ENCODE peak calls at places on chromosome 21, in eight cellular contexts. J, K, B, D, M, L, H and E are unnamed samples.

GRCh38 chr21:28283652-28284490 is 708.8 kb downstream of the LTN1 start:
- DNase-seq in J (peak), K (no peak), B (peak), D (no peak), M (peak), L (peak), H (no peak), E (peak)

GRCh38 chr21:30642564-30642963 is at the start of gene KRTAP20-3:
- DNase-seq in J (no peak), K (no peak), B (no peak), D (no peak), M (no peak), L (no peak), H (no peak), E (no peak)

GRCh38 chr21:14325575-14325974 is 57.4 kb downstream of the HSPA13 start:
- DNase-seq in J (no peak), K (no peak), B (no peak), D (no peak), M (no peak), L (no peak), H (no peak), E (no peak)

GRCh38 chr21:37219766-37220432 is 47.2 kb downstream of the VPS26C start:
- DNase-seq in J (no peak), K (no peak), B (peak), D (no peak), M (no peak), L (no peak), H (peak), E (no peak)

GRCh38 chr21:46366561-46366960 is 42.6 kb downstream of the PCNT start:
- DNase-seq in J (no peak), K (no peak), B (no peak), D (no peak), M (no peak), L (no peak), H (no peak), E (no peak)

GRCh38 chr21:26072891-26073615 is 97.5 kb downstream of the APP start:
- DNase-seq in J (peak), K (no peak), B (peak), D (no peak), M (peak), L (peak), H (no peak), E (peak)

GRCh38 chr21:46324390-46325072 is 575 bp downstream of the PCNT start:
- DNase-seq in J (peak), K (peak), B (peak), D (peak), M (peak), L (peak), H (peak), E (peak)

GRCh38 chr21:43339668-43340067 is 87.3 kb downstream of the SIK1 start:
- DNase-seq in J (no peak), K (no peak), B (no peak), D (no peak), M (no peak), L (no peak), H (peak), E (no peak)

GRCh38 chr21:37437376-37438080 is 71.0 kb downstream of the DYRK1A start:
- DNase-seq in J (no peak), K (no peak), B (peak), D (no peak), M (no peak), L (no peak), H (no peak), E (no peak)

GRCh38 chr21:21200103-21200938 is 202.1 kb downstream of the NCAM2 start:
- DNase-seq in J (peak), K (no peak), B (peak), D (peak), M (peak), L (peak), H (peak), E (peak)

GRCh38 chr21:46555225-46555617 is 49.7 kb downstream of the S100B start:
- DNase-seq in J (no peak), K (no peak), B (no peak), D (no peak), M (no peak), L (no peak), H (peak), E (no peak)

GRCh38 chr21:28776251-28776650 is 216.4 kb downstream of the LTN1 start:
- DNase-seq in J (peak), K (no peak), B (peak), D (no peak), M (peak), L (peak), H (no peak), E (peak)

GRCh38 chr21:23578027-23578426 is 2029.3 kb downstream of the MRPL39 start:
- DNase-seq in J (no peak), K (no peak), B (no peak), D (no peak), M (no peak), L (no peak), H (no peak), E (no peak)

GRCh38 chr21:30710499-30710898 is 8.1 kb downstream of the KRTAP21-3 start:
- DNase-seq in J (no peak), K (no peak), B (no peak), D (no peak), M (no peak), L (no peak), H (no peak), E (no peak)

GRCh38 chr21:17931080-17931479 is 111.9 kb upstream of the C21orf91 start:
- DNase-seq in J (no peak), K (no peak), B (no peak), D (no peak), M (no peak), L (no peak), H (no peak), E (no peak)
- TF ChIP-seq CTCF in J (peak), K (no peak), B (peak), D (no peak), M (peak), L (no peak), H (peak), E (no peak)

DNA sequence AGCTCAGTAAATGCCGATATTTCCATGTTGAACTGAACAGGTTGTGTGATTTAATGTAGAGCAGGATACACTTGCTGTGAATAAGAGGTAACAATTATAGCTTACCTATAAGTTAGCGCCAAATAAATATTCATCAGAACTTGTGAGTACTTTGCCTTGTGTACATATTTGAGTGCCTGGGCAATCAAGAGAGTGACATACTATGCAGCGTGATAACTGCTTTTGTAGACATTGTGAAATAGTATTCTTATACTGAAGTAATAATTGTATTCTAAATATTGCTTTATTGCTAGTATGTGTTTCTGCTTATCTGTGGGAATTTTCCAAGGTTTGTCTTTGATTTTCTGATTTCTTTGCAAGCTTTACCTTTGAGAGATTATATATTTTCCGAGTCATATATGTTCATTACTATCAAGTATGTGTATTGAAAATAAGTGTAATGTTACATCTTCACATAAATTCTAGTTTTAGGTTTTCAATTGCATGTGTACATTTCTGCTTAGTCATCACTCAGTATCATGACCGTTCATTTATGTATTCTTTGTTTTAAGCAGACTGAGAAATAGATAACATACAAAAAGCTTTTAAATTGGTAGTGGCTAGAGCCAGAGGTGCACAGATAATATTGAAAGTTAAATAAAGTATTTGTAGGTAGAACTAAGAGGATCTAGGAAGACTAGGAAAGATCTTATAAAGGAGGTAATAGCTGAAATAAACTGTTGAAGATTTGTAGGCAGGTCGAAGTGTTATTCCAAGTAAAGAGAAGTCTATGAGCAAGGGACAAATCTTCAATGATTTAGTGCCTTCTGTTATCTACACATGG is 19.5 kb downstream of the USP25 start:
- DNase-seq in J (peak), K (no peak), B (peak), D (no peak), M (no peak), L (peak), H (no peak), E (no peak)
- H3K4me3 ChIP-seq in J (no peak), K (no peak), B (no peak), D (no peak), M (no peak), L (no peak), H (no peak), E (no peak)

GRCh38 chr21:39033878-39034589 is 149.2 kb downstream of the PSMG1 start:
- DNase-seq in J (no peak), K (no peak), B (peak), D (no peak), M (no peak), L (no peak), H (no peak), E (no peak)

GRCh38 chr21:39036581-39036980 is 146.7 kb downstream of the PSMG1 start:
- DNase-seq in J (no peak), K (no peak), B (no peak), D (no peak), M (no peak), L (no peak), H (no peak), E (no peak)

GRCh38 chr21:39040494-39041110 is 142.6 kb downstream of the PSMG1 start:
- DNase-seq in J (peak), K (no peak), B (no peak), D (no peak), M (no peak), L (no peak), H (no peak), E (no peak)

GRCh38 chr21:39034590-39035536 is 148.4 kb downstream of the PSMG1 start:
- DNase-seq in J (no peak), K (no peak), B (no peak), D (no peak), M (no peak), L (no peak), H (no peak), E (no peak)

DNA sequence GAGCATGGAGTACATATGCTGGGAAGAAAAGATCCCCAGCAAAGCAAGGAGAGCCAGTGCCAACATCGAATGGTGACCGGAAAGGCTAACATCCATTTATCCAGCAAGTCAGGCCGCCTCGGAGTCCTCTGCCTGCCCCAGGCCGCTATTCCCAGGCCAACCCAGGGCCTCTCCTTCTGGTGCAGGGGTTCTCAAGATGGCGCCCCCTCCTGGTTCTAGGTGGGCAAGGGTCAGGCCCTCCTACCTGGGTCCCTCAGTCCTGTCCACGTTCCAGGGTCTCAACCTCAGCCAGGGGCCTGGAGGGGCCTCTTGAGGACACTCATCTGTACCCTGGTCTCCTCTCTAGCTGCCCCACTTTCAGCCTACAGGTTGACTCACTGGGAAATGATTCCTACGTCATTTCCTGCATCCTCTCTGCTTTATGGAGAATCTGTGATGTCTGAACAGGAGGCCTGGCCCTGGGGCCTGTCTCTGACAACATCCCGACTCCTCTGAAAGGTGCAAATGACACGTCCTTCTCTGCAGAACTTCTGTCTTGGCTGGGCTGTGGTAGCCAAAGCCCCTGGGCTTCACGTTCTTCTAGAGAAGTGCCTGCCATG is 145.3 kb downstream of the PSMG1 start:
- DNase-seq in J (peak), K (no peak), B (no peak), D (no peak), M (no peak), L (peak), H (no peak), E (no peak)
- TF ChIP-seq CTCF in J (no peak), K (no peak), B (no peak), D (no peak), M (peak), L (no peak), H (no peak), E (peak)

GRCh38 chr21:44703731-44704635 is 7.0 kb downstream of the KRTAP10-12 start:
- DNase-seq in J (no peak), K (no peak), B (no peak), D (no peak), M (no peak), L (no peak), H (no peak), E (no peak)

GRCh38 chr21:44702111-44702972 is 5.4 kb downstream of the KRTAP10-12 start:
- DNase-seq in J (no peak), K (no peak), B (no peak), D (no peak), M (no peak), L (no peak), H (no peak), E (no peak)

GRCh38 chr21:44704636-44705001 is 6.8 kb downstream of the TSPEAR start:
- DNase-seq in J (no peak), K (no peak), B (no peak), D (no peak), M (no peak), L (no peak), H (no peak), E (no peak)

GRCh38 chr21:44701541-44701940 is 4.6 kb downstream of the KRTAP10-12 start:
- DNase-seq in J (no peak), K (no peak), B (no peak), D (no peak), M (no peak), L (no peak), H (no peak), E (no peak)

GRCh38 chr21:44702973-44703730 is 6.2 kb downstream of the KRTAP10-12 start:
- DNase-seq in J (no peak), K (no peak), B (no peak), D (no peak), M (no peak), L (peak), H (no peak), E (no peak)
- H3K4me3 ChIP-seq in J (no peak), K (no peak), B (no peak), D (no peak), M (no peak), L (no peak), H (no peak), E (no peak)

DNA sequence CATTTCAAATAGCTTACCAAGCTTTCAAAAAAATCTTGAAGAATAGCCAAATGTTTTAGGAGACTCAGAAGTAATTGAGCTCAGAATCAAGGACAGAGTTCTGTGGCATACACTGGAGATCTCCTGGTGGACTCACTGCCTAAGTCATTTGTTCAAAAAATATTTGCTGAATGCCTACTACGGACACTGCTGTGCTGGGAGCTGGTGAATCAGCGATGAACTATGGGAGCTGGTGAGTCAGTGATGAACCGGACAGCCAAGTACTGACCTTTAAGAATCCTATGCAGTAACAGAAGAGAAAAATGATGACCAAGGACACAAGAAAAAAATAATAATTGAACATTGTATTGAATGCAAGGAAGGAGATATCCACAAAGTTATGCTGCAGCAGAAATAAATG is 717.9 kb upstream of the CXADR start:
- DNase-seq in J (peak), K (no peak), B (peak), D (no peak), M (peak), L (peak), H (peak), E (peak)
- TF ChIP-seq CTCF in J (no peak), K (no peak), B (no peak), D (no peak), M (no peak), L (no peak), H (no peak), E (no peak)

GRCh38 chr21:44927587-44928461 is 7.1 kb upstream of the ITGB2 start:
- DNase-seq in J (peak), K (no peak), B (peak), D (no peak), M (no peak), L (peak), H (no peak), E (no peak)
- H3K4me3 ChIP-seq in J (no peak), K (no peak), B (no peak), D (no peak), M (no peak), L (no peak), H (no peak), E (no peak)

DNA sequence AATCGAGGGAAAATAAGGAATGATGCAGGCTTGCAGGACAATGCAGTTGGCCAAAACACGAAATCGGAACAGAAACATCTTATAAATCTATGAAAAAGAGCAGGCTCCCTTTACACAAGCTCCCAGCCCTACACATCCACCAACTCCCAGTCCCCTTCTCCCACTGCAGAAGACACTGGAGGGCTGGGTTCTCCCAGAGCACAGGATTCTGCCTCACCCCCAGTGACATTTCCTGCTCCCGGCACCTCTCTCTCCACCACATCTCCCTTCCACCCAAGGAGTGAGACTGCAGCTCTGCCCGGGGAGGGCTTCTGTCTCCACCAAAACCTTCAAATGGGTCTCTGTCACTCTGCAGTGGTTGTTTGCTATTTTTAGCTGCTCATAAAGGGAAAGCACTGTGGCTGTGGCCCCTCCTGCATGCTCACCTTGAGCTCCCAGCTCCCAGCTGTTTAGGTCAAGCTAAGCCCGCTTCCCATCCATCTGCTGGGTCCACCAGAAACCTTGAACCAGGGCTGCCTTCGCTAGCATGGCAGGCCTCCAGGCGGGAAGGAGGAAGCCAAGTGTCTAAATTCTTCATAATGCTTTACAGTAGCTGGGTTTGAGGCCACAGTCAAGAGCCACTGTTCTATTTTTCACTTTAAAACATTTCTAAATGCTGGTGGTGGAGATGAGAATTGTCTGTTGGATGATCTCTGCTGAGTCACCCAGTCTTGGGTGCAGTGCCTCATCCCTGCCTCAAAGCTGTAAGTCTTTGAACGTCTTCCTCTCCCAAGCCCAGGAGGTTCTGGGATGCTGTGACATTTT is 3.3 kb upstream of the C2CD2 start:
- DNase-seq in J (peak), K (no peak), B (peak), D (no peak), M (peak), L (peak), H (peak), E (peak)
- TF ChIP-seq CTCF in J (no peak), K (no peak), B (peak), D (no peak), M (no peak), L (no peak), H (no peak), E (peak)

GRCh38 chr21:35868005-35868868 is 192.1 kb downstream of the SETD4 start:
- DNase-seq in J (no peak), K (no peak), B (no peak), D (no peak), M (no peak), L (no peak), H (no peak), E (no peak)

GRCh38 chr21:35868869-35869223 is 191.5 kb downstream of the SETD4 start:
- DNase-seq in J (no peak), K (no peak), B (no peak), D (no peak), M (no peak), L (no peak), H (no peak), E (no peak)

DNA sequence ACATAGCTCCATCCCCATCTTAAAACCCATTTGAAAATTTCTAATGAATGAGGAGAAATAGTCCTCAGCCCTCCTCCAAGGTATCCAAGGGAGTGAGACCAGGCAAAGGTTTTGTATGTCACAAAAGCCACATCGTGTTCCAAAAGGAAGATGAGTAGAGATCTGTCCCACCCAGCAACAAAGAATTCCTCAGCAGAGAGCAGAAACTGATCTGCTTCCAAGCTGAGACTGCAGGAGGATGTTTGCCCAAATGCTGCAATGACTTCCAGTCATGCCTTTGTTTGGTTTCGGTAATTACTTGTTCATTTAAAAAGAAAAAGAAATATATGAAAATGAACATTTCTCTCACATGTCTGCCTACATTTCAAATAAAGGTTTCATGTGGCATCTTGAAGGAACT is 186.9 kb downstream of the SETD4 start:
- DNase-seq in J (no peak), K (no peak), B (no peak), D (no peak), M (no peak), L (no peak), H (no peak), E (no peak)
- H3K4me3 ChIP-seq in J (no peak), K (no peak), B (no peak), D (no peak), M (no peak), L (no peak), H (no peak), E (no peak)

DNA sequence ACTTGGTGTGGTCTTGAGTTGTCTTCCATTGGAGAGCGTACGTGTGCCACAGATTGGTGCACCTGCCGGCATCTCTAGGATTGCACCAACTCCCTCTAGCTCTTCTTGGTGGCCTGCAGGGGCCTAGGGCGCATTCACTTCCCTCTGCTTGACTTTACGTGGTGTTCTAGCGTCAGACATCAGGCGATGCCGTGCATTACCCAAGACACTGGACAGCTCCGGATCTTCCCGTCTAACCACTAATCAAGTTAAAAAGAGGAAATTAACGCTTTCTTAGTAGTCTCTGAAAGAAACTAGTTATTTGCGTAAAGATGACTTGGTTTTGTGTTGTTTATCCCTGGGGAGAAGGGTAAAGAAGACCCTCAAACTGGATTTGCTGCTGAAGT is 510 bp upstream of the IL10RB start:
- DNase-seq in J (no peak), K (no peak), B (no peak), D (peak), M (no peak), L (peak), H (peak), E (no peak)
- TF ChIP-seq CTCF in J (no peak), K (no peak), B (no peak), D (no peak), M (no peak), L (no peak), H (no peak), E (no peak)